ENCODE peak calls at places on chromosomes 5 and 9, in six cellular contexts. Z, L, B, E, H and W are unnamed samples.

GRCh38 chr9:89400398-89401116 is 82.3 kb downstream of the SECISBP2 start:
- DNase-seq in Z (no peak), L (no peak), B (no peak), E (peak; percentile 82), H (no peak), W (no peak)

GRCh38 chr5:60959156-60959555 is 14.2 kb downstream of the NDUFAF2 start:
- DNase-seq in Z (peak; percentile 29), L (no peak), B (no peak), E (peak; percentile 16), H (no peak), W (no peak)

GRCh38 chr5:128197911-128198522 is 114.5 kb downstream of the SLC12A2 start:
- DNase-seq in Z (no peak), L (no peak), B (no peak), E (peak; percentile 16), H (no peak), W (no peak)

GRCh38 chr9:130997395-130997684 is 11.6 kb upstream of the LAMC3 start:
- DNase-seq in Z (no peak), L (no peak), B (no peak), E (no peak), H (no peak), W (no peak)

GRCh38 chr5:173671121-173671949 is 54.9 kb upstream of the BOD1 start:
- DNase-seq in Z (peak; percentile 26), L (peak; percentile 79), B (no peak), E (no peak), H (no peak), W (no peak)

GRCh38 chr9:71249729-71250317 is 128.4 kb upstream of the TRPM3 start:
- DNase-seq in Z (peak; percentile 74), L (no peak), B (no peak), E (peak; percentile 48), H (no peak), W (peak; percentile 10)

GRCh38 chr5:34686762-34687268 is 30.7 kb downstream of the RAI14 start:
- DNase-seq in Z (peak; percentile 90), L (no peak), B (no peak), E (no peak), H (no peak), W (no peak)

GRCh38 chr9:76552751-76553150 is 93.8 kb downstream of the GCNT1 start:
- DNase-seq in Z (no peak), L (no peak), B (no peak), E (no peak), H (no peak), W (no peak)

GRCh38 chr9:91177661-91178280 is 183.9 kb downstream of the AUH start:
- DNase-seq in Z (peak; percentile 43), L (no peak), B (no peak), E (no peak), H (no peak), W (no peak)

GRCh38 chr9:86282979-86283535 is 719 bp upstream of the ISCA1 start:
- DNase-seq in Z (peak; percentile 89), L (no peak), B (no peak), E (no peak), H (no peak), W (peak; percentile 31)

GRCh38 chr5:19950897-19951296 is 37.1 kb downstream of the CDH18 start:
- DNase-seq in Z (no peak), L (no peak), B (no peak), E (no peak), H (no peak), W (no peak)

GRCh38 chr5:160850439-160850838 is 1.6 kb downstream of the ATP10B start:
- DNase-seq in Z (no peak), L (no peak), B (no peak), E (no peak), H (no peak), W (no peak)

GRCh38 chr9:136900556-136900955 is 14.2 kb downstream of the TRAF2 start:
- DNase-seq in Z (no peak), L (no peak), B (no peak), E (no peak), H (no peak), W (no peak)

GRCh38 chr9:130890869-130891698 is 5.5 kb downstream of the QRFP start:
- DNase-seq in Z (no peak), L (no peak), B (no peak), E (no peak), H (no peak), W (no peak)

GRCh38 chr5:135191084-135191826 is 157.2 kb upstream of the PITX1 start:
- DNase-seq in Z (peak; percentile 53), L (peak; percentile 63), B (peak; percentile 40), E (peak; percentile 87), H (peak; percentile 86), W (peak; percentile 30)

GRCh38 chr5:1336749-1337489 is 8.0 kb downstream of the CLPTM1L start:
- DNase-seq in Z (no peak), L (no peak), B (no peak), E (no peak), H (no peak), W (no peak)

GRCh38 chr5:56814963-56815656 is at the start of gene MAP3K1:
- DNase-seq in Z (peak; percentile 54), L (peak; percentile 77), B (peak; percentile 75), E (peak; percentile 88), H (peak; percentile 93), W (peak; percentile 80)

GRCh38 chr9:96884443-96884842 is 30.1 kb upstream of the ZNF782 start:
- DNase-seq in Z (peak; percentile 61), L (no peak), B (no peak), E (no peak), H (no peak), W (no peak)

GRCh38 chr5:178441486-178442270 is 148.5 kb downstream of the COL23A1 start:
- DNase-seq in Z (no peak), L (no peak), B (no peak), E (no peak), H (peak; percentile 16), W (no peak)

GRCh38 chr9:7560669-7561305 is 238.8 kb downstream of the DMAC1 start:
- DNase-seq in Z (no peak), L (no peak), B (no peak), E (no peak), H (no peak), W (no peak)

GRCh38 chr9:104494808-104495207 is 9.3 kb upstream of the OR13F1 start:
- DNase-seq in Z (no peak), L (no peak), B (no peak), E (peak; percentile 22), H (no peak), W (no peak)